ENCODE peak calls at places on chromosomes 4 and X, in four cellular contexts. B, P, C and F are unnamed samples.

GRCh38 chr4:132227349-132228165 is 921.5 kb upstream of the PCDH10 start:
- DNase-seq in C (peak; percentile 43), B (peak; percentile 88), P (no peak), F (no peak)

GRCh38 chrX:107716045-107716684 is 59.4 kb downstream of the TSC22D3 start:
- DNase-seq in B (peak; percentile 82), C (peak; percentile 49), P (peak; percentile 6), F (peak; percentile 51)

GRCh38 chr4:179465131-179465797 is 2023.0 kb upstream of the AGA start:
- DNase-seq in B (peak; percentile 33), P (no peak), C (peak; percentile 78), F (no peak)

GRCh38 chr4:102564399-102564921 is 63.3 kb downstream of the NFKB1 start:
- DNase-seq in B (no peak), P (no peak), C (peak; percentile 82), F (no peak)

GRCh38 chrX:477441-478012 is 90.8 kb upstream of the PPP2R3B start:
- DNase-seq in C (no peak), B (no peak), P (no peak), F (no peak)

GRCh38 chrX:37995428-37995827 is 10.9 kb upstream of the SYTL5 start:
- DNase-seq in P (no peak), C (no peak), B (no peak), F (no peak)

GRCh38 chrX:8981742-8982141 is 52.2 kb downstream of the FAM9B start:
- DNase-seq in P (no peak), C (peak; percentile 15), B (peak; percentile 15), F (peak; percentile 3)

GRCh38 chrX:83906921-83907320 is 46.0 kb downstream of the CYLC1 start:
- DNase-seq in P (no peak), C (no peak), B (no peak), F (no peak)

GRCh38 chr4:186699298-186699697 is 24.4 kb downstream of the FAT1 start:
- DNase-seq in C (peak; percentile 41), P (no peak), B (no peak), F (no peak)

GRCh38 chrX:112008724-112009123 is 73.9 kb downstream of the TRPC5 start:
- DNase-seq in C (no peak), P (peak; percentile 8), B (no peak), F (no peak)

GRCh38 chrX:2707334-2707760 is 16.3 kb downstream of the CD99 start:
- DNase-seq in P (peak; percentile 94), C (peak; percentile 81), B (peak; percentile 61), F (peak; percentile 36)

GRCh38 chr4:6716958-6717655 is 1.1 kb downstream of the BLOC1S4 start:
- DNase-seq in B (no peak), P (peak; percentile 28), C (no peak), F (no peak)

GRCh38 chr4:116926631-116927295 is 158.6 kb downstream of the TRAM1L1 start:
- DNase-seq in P (no peak), C (no peak), B (no peak), F (no peak)

GRCh38 chrX:72258174-72258573 is 18.9 kb downstream of the RPS4X start:
- DNase-seq in B (no peak), C (peak; percentile 78), P (no peak), F (no peak)

GRCh38 chr4:62225972-62226371 is 1025.8 kb downstream of the ADGRL3 start:
- DNase-seq in P (no peak), C (peak; percentile 16), B (no peak), F (no peak)

GRCh38 chr4:77269505-77269904 is 112.5 kb downstream of the CCNG2 start:
- DNase-seq in C (no peak), P (no peak), B (no peak), F (no peak)

GRCh38 chr4:10619220-10619619 is 65.3 kb downstream of the CLNK start:
- DNase-seq in B (no peak), C (peak; percentile 87), P (no peak), F (no peak)

GRCh38 chrX:44101300-44101699 is 128.1 kb upstream of the NDP start:
- DNase-seq in P (no peak), C (no peak), B (no peak), F (no peak)

GRCh38 chr4:19514276-19515070 is 737.2 kb upstream of the SLIT2 start:
- DNase-seq in P (no peak), B (no peak), C (no peak), F (no peak)

GRCh38 chr4:151324449-151325319 is 721 bp downstream of the SH3D19 start:
- DNase-seq in P (no peak), C (peak; percentile 75), B (peak; percentile 89), F (no peak)

GRCh38 chr4:2266181-2266580 is 4.3 kb upstream of the MXD4 start:
- DNase-seq in B (no peak), C (peak; percentile 40), P (no peak), F (no peak)

GRCh38 chrX:112643721-112644120 is 36.0 kb downstream of the LHFPL1 start:
- DNase-seq in P (no peak), C (no peak), B (no peak), F (no peak)

GRCh38 chr4:165198329-165198728 is 9.0 kb upstream of the KLHL2 start:
- DNase-seq in C (peak; percentile 76), P (no peak), B (no peak), F (no peak)

GRCh38 chr4:157459789-157460188 is 239.3 kb downstream of the GRIA2 start:
- DNase-seq in P (no peak), C (no peak), B (peak; percentile 70), F (no peak)
- H3K27ac ChIP-seq in P (no peak overlapping the region), C (no peak overlapping the region), B (peak overlapping the region; percentile 16), F (no peak overlapping the region)

GRCh38 chr4:52299120-52299519 is 248.0 kb downstream of the SPATA18 start:
- DNase-seq in P (no peak), C (no peak), B (no peak), F (no peak)
- H3K4me3 ChIP-seq in P (no peak overlapping the region), C (no peak overlapping the region), B (no peak overlapping the region), F (no peak overlapping the region)

GRCh38 chr4:138078264-138078663 is 163.9 kb downstream of the SLC7A11 start:
- DNase-seq in C (no peak), B (no peak), P (no peak), F (no peak)
- H3K27ac ChIP-seq in C (no peak overlapping the region), B (no peak overlapping the region), P (no peak overlapping the region), F (no peak overlapping the region)

GRCh38 chrX:18579495-18579894 is 92.4 kb downstream of the RS1 start:
- DNase-seq in C (no peak), B (no peak), P (no peak), F (no peak)
- H3K4me3 ChIP-seq in C (no peak overlapping the region), B (no peak overlapping the region), P (no peak overlapping the region), F (no peak overlapping the region)

GRCh38 chr4:56757821-56758400 is 63.6 kb downstream of the SPINK2 start:
- DNase-seq in C (peak; percentile 95), P (peak; percentile 60), B (peak; percentile 63), F (peak; percentile 70)

GRCh38 chr4:56752985-56753384 is 68.5 kb downstream of the SPINK2 start:
- DNase-seq in B (no peak), P (no peak), C (no peak), F (no peak)

GRCh38 chr4:56760194-56760593 is 61.3 kb downstream of the SPINK2 start:
- DNase-seq in P (no peak), B (no peak), C (no peak), F (no peak)

GRCh38 chr4:56755901-56756300 is 65.6 kb downstream of the SPINK2 start:
- DNase-seq in C (no peak), P (no peak), B (no peak), F (no peak)

GRCh38 chr4:56757270-56757746 is 64.2 kb downstream of the SPINK2 start:
- DNase-seq in C (peak; percentile 73), B (no peak), P (peak; percentile 9), F (no peak)
- H3K27ac ChIP-seq in C (peak overlapping the region; percentile 86), B (no peak overlapping the region), P (peak overlapping the region; percentile 74), F (peak overlapping the region; percentile 48)